ENCODE peak calls at places on chromosomes 5 and 9, in four cellular contexts. J is astrocyte of the cerebellum, D is transverse colon, R is HFF-Myc. A is an unnamed sample.

GRCh38 chr9:13485068-13485596 is 205.6 kb upstream of the MPDZ start:
- DNase-seq in J (peak; percentile 82), D (peak; percentile 14), R (no peak), A (peak; percentile 78)

GRCh38 chr5:87076931-87077330 is 190.8 kb upstream of the RASA1 start:
- DNase-seq in J (no peak), D (no peak), R (peak; percentile 3), A (no peak)

GRCh38 chr9:18071651-18072060 is 402.3 kb upstream of the ADAMTSL1 start:
- DNase-seq in J (no peak), D (no peak), R (no peak), A (no peak)

GRCh38 chr5:81778642-81779041 is 27.7 kb upstream of the SSBP2 start:
- DNase-seq in J (no peak), D (no peak), R (no peak), A (no peak)

GRCh38 chr9:131018621-131019020 is 9.6 kb downstream of the LAMC3 start:
- DNase-seq in J (no peak), D (no peak), R (no peak), A (no peak)

GRCh38 chr5:132887326-132887725 is 13.9 kb downstream of the LEAP2 start:
- DNase-seq in J (no peak), D (no peak), R (no peak), A (no peak)

GRCh38 chr5:147780924-147781530 is 1.5 kb downstream of the JAKMIP2 start:
- DNase-seq in J (no peak), D (no peak), R (no peak), A (no peak)

GRCh38 chr9:79962150-79962549 is 390.4 kb downstream of the TLE4 start:
- DNase-seq in J (no peak), D (no peak), R (no peak), A (no peak)

GRCh38 chr5:77871946-77872345 is 95.8 kb upstream of the TBCA start:
- DNase-seq in J (no peak), D (no peak), R (no peak), A (no peak)

GRCh38 chr5:16871746-16872339 is 64.2 kb downstream of the MYO10 start:
- DNase-seq in J (no peak), D (no peak), R (no peak), A (no peak)

GRCh38 chr9:128103589-128103962 is 24.0 kb downstream of the PTGES2 start:
- DNase-seq in J (no peak), D (no peak), R (no peak), A (no peak)

GRCh38 chr5:132239776-132240175 is 12.1 kb upstream of the P4HA2 start:
- DNase-seq in J (no peak), D (peak; percentile 1), R (no peak), A (no peak)

DNA sequence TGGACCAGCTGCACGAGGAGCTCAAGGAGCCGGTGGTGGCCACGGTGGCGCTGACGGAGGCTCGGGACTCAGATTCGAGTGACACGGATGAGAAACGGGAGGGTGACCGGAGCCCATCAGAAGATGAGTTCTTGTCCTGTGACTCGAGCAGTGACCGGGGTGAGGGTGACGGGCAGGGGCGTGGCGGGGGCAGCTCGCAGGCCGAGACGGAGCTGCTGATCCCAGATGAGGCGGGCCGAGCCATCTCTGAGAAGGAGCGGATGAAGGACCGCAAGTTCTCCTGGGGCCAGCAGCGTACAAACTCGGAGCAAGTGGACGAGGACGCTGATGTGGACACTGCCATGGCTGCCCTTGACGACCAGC is 32.8 kb downstream of the USP20 start:
- DNase-seq in J (no peak), D (no peak), R (no peak), A (no peak)
- H3K4me3 ChIP-seq in J (no peak overlapping the region), D (no peak overlapping the region), R (no peak overlapping the region), A (no peak overlapping the region)

DNA sequence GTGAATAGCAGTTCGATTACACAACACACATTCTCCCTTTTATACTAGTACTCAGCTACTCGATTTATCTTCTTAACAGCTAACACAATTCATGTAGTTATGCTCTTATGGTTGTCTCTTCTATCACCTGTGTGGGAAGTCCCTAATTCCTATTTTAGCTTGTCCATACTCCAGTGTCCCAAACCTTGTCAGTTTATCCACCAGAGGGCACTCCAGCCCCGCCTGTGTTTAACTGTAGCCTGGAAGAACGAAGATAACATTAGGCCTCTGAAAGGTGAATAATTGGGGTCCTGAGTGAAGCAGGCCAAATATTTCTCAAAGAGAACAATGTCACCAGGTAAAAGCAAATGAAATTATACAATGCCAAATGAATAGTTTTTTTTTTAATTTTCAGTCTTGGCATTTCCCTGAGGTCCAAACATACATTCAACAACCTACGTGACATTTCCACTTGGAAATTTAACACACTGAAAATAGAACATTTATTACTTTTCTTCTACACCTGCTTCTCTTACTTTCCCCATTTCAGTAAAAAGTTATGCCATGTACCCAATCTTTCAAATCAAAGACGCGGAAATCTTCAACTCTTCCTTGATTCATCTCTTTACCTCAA is 560.7 kb downstream of the HTR1A start:
- DNase-seq in J (peak; percentile 12), D (peak; percentile 41), R (peak; percentile 4), A (peak; percentile 18)
- TF ChIP-seq CTCF in J (peak; percentile 82), D (peak; percentile 52), R (peak; percentile 72), A (peak; percentile 97)

GRCh38 chr5:62144395-62145022 is 161.5 kb upstream of the KIF2A start:
- DNase-seq in J (peak; percentile 70), D (no peak), R (no peak), A (no peak)

GRCh38 chr5:62142351-62142750 is 163.7 kb upstream of the KIF2A start:
- DNase-seq in J (no peak), D (no peak), R (no peak), A (no peak)

GRCh38 chr5:62138607-62139006 is 167.4 kb upstream of the KIF2A start:
- DNase-seq in J (no peak), D (no peak), R (no peak), A (no peak)

GRCh38 chr5:62139741-62140140 is 166.3 kb upstream of the KIF2A start:
- DNase-seq in J (no peak), D (no peak), R (no peak), A (no peak)

DNA sequence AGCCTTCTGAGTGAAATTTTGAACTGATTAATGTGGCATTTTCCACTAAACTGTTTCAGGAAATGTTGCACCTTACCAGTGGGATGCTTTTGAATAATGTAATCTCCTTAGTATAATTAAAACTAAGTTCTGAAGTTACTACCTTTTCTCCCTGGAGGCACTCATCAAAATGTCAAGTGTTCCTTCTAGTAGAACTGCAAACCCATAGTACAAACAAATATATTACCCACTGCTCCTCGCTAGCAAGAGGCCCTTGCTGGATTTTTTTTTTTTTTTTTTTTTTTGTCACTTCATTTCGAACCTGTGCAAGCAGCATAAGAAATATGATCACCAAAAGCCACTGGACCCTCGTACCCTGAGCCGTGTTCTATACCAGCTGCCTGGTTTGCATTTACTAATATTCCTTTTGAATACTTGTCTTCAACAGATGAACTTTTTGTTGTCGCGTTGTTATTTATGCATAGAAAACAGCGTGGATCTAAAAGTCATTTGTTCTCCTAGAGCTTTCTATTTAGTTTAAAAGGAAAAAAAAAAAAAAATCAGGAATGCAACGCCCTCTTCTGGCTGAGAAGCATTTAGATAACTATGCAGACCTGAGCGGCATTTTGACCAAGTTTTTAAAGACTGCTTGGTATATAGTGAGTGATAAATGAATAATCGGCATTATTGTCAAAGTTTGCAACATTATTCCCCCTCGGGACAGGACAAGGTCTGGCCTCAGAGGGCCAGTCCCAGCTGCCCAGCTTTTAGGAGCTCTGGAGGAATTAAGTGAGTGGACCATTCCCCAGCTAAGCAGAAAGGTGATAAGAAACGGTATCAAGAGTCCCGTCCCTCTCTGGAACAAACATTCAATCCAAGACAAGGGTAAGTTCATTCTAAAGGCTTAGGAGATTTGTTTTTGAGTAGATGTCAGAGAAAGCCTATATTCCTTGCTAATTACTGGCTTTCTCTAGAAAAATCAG is 162.5 kb upstream of the KIF2A start:
- DNase-seq in J (no peak), D (no peak), R (peak; percentile 10), A (no peak)
- H3K4me3 ChIP-seq in J (no peak overlapping the region), D (no peak overlapping the region), R (no peak overlapping the region), A (peak overlapping the region; percentile 32)

DNA sequence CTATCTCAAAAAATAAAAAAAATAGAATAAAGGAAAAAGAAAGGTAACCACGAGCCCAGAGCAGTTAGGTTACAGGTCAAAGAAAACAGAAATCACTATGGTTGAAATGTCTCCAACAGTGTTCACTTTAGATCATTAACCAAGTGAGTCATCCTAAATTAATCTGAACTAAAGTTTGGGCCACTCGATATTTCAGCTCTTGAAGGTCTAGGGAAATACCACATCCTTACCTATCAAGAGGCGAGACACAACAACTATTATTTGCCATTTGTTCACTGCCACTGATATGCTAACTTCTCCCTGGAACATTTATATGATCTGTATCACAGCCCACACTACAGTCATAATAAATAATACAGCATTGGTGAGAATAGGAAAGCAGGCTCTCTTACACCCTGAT is 111.3 kb upstream of the NR5A1 start:
- DNase-seq in J (no peak), D (no peak), R (no peak), A (peak; percentile 76)
- TF ChIP-seq CTCF in J (no peak), D (no peak), R (no peak), A (no peak)

GRCh38 chr9:137169764-137170460 is at the start of gene LRRC26:
- DNase-seq in J (no peak), D (peak; percentile 52), R (no peak), A (no peak)
- H3K4me3 ChIP-seq in J (no peak within 1 kb of the TSS), D (peak within 1 kb of the TSS; percentile 46), R (peak within 1 kb of the TSS; percentile 7), A (peak within 1 kb of the TSS; percentile 26)

GRCh38 chr5:106269252-106269843 is 1401.4 kb downstream of the EFNA5 start:
- DNase-seq in J (peak; percentile 9), D (no peak), R (peak; percentile 24), A (no peak)
- TF ChIP-seq CTCF in J (peak; percentile 62), D (no peak), R (peak; percentile 56), A (peak; percentile 75)